ENCODE peak calls at places on chromosomes 4 and X, in six cellular contexts. H, N, U, R, T and Z are unnamed samples.

GRCh38 chr4:90238141-90238540 is 110.9 kb downstream of the CCSER1 start:
- DNase-seq in H (no peak), N (no peak), U (no peak), R (no peak), T (no peak), Z (no peak)

GRCh38 chr4:136106753-136107152 is 1425.5 kb downstream of the PCDH18 start:
- DNase-seq in H (no peak), N (no peak), U (no peak), R (no peak), T (no peak), Z (no peak)

GRCh38 chr4:90904018-90904417 is 776.8 kb downstream of the CCSER1 start:
- DNase-seq in H (no peak), N (no peak), U (peak; percentile 77), R (no peak), T (no peak), Z (no peak)

GRCh38 chr4:80532674-80533333 is 197.3 kb downstream of the CFAP299 start:
- DNase-seq in H (no peak), N (no peak), U (no peak), R (no peak), T (no peak), Z (no peak)

GRCh38 chr4:150078041-150078995 is at the start of gene DCLK2:
- DNase-seq in H (peak; percentile 75), N (peak; percentile 22), U (peak; percentile 71), R (no peak), T (no peak), Z (peak; percentile 63)

GRCh38 chrX:45756562-45756961 is 555.9 kb upstream of the DIPK2B start:
- DNase-seq in H (no peak), N (no peak), U (peak; percentile 6), R (no peak), T (no peak), Z (peak; percentile 27)

GRCh38 chrX:38165023-38165422 is 55.6 kb downstream of the SRPX start:
- DNase-seq in H (no peak), N (no peak), U (no peak), R (no peak), T (no peak), Z (no peak)

GRCh38 chr4:37805091-37805490 is 21.4 kb upstream of the PGM2 start:
- DNase-seq in H (no peak), N (no peak), U (no peak), R (no peak), T (no peak), Z (no peak)

GRCh38 chr4:113094802-113095201 is 45.3 kb downstream of the ANK2 start:
- DNase-seq in H (peak; percentile 17), N (peak; percentile 16), U (no peak), R (no peak), T (no peak), Z (peak; percentile 12)

GRCh38 chr4:2742823-2743517 is 13.2 kb downstream of the TNIP2 start:
- DNase-seq in H (no peak), N (no peak), U (no peak), R (no peak), T (no peak), Z (no peak)

GRCh38 chrX:618761-619450 is 11.7 kb upstream of the SHOX start:
- DNase-seq in H (no peak), N (no peak), U (no peak), R (no peak), T (no peak), Z (no peak)

GRCh38 chrX:40282901-40283674 is 185.3 kb upstream of the BCOR start:
- DNase-seq in H (no peak), N (no peak), U (no peak), R (no peak), T (no peak), Z (no peak)

GRCh38 chr4:76060506-76060905 is 14.0 kb upstream of the ART3 start:
- DNase-seq in H (no peak), N (no peak), U (no peak), R (no peak), T (no peak), Z (peak; percentile 29)

GRCh38 chr4:48778431-48779094 is 1.5 kb downstream of the FRYL start:
- DNase-seq in H (no peak), N (no peak), U (peak; percentile 52), R (peak; percentile 19), T (no peak), Z (peak; percentile 60)

GRCh38 chr4:40514409-40515025 is 115.1 kb downstream of the RBM47 start:
- DNase-seq in H (peak; percentile 39), N (peak; percentile 44), U (no peak), R (peak; percentile 51), T (no peak), Z (no peak)

GRCh38 chr4:137310156-137310555 is 222.1 kb downstream of the PCDH18 start:
- DNase-seq in H (no peak), N (no peak), U (no peak), R (no peak), T (no peak), Z (no peak)

GRCh38 chrX:21738145-21738949 is 19.6 kb downstream of the SMPX start:
- DNase-seq in H (peak; percentile 2), N (no peak), U (no peak), R (no peak), T (no peak), Z (no peak)

GRCh38 chr4:83731609-83732008 is 195.7 kb downstream of the GPAT3 start:
- DNase-seq in H (peak; percentile 23), N (no peak), U (no peak), R (no peak), T (no peak), Z (no peak)

GRCh38 chr4:128812360-128812958 is 3.0 kb downstream of the JADE1 start:
- DNase-seq in H (peak; percentile 62), N (no peak), U (peak; percentile 68), R (peak; percentile 76), T (no peak), Z (peak; percentile 74)

GRCh38 chr4:22593933-22594332 is 78.1 kb upstream of the ADGRA3 start:
- DNase-seq in H (no peak), N (no peak), U (no peak), R (no peak), T (no peak), Z (no peak)

GRCh38 chr4:19982556-19982955 is 269.1 kb upstream of the SLIT2 start:
- DNase-seq in H (no peak), N (no peak), U (peak; percentile 82), R (no peak), T (no peak), Z (no peak)

GRCh38 chrX:69504626-69505612 is 793 bp downstream of the NALF2 start:
- DNase-seq in H (no peak), N (no peak), U (no peak), R (no peak), T (no peak), Z (no peak)

GRCh38 chr4:110412354-110412753 is 63.6 kb upstream of the ENPEP start:
- DNase-seq in H (no peak), N (no peak), U (no peak), R (no peak), T (no peak), Z (no peak)

GRCh38 chr4:18020145-18020670 is 1.3 kb downstream of the LCORL start:
- DNase-seq in H (no peak), N (no peak), U (peak; percentile 27), R (no peak), T (no peak), Z (peak; percentile 66)

GRCh38 chr4:142416711-142417275 is 429.3 kb downstream of the INPP4B start:
- DNase-seq in H (no peak), N (no peak), U (peak; percentile 40), R (no peak), T (no peak), Z (no peak)

GRCh38 chrX:78123190-78123589 is 16.3 kb downstream of the TAF9B start:
- DNase-seq in H (no peak), N (no peak), U (no peak), R (no peak), T (no peak), Z (no peak)
- TF ChIP-seq MAX in H (no peak), N (no peak), U (no peak), R (no peak), T (no peak), Z (no peak)

GRCh38 chrX:135521405-135522131 is 1.1 kb downstream of the INTS6L start:
- DNase-seq in H (peak; percentile 75), N (peak; percentile 84), U (peak; percentile 87), R (no peak), T (peak; percentile 64), Z (peak; percentile 95)
- TF ChIP-seq POLR2A in H (peak; percentile 10), N (peak; percentile 67), U (peak; percentile 57), R (no peak), T (peak; percentile 74), Z (peak; percentile 44)

GRCh38 chr4:122086338-122086737 is 65.8 kb upstream of the BLTP1 start:
- DNase-seq in H (no peak), N (no peak), U (no peak), R (no peak), T (no peak), Z (no peak)
- TF ChIP-seq MYC in H (no peak), N (no peak), U (no peak), R (no peak), T (no peak), Z (no peak)

GRCh38 chrX:18133605-18134004 is 87.1 kb downstream of the BEND2 start:
- DNase-seq in H (no peak), N (no peak), U (no peak), R (no peak), T (no peak), Z (no peak)
- TF ChIP-seq MAX in H (no peak), N (no peak), U (no peak), R (no peak), T (no peak), Z (no peak)

DNA sequence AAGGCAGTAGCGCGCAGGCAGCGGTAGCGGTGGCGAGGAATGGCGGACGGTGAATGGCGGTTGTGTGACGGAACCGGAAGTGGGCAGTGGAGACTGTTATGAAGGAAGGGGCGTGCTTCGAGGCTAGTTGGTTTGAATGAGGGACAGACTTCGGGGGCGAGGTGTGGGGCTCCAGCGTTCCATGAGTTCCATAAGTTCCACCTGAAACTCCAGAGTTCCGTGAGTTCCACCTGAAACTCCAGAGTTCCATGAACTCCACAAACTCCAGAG is 70.2 kb downstream of the FAM47C start:
- DNase-seq in H (no peak), N (no peak), U (no peak), R (no peak), T (no peak), Z (no peak)
- TF ChIP-seq POLR2A in H (no peak), N (no peak), U (no peak), R (no peak), T (no peak), Z (no peak)